ENCODE peak calls at places on chromosomes 12 and 14, in nine cellular contexts. C is occipital lobe; E is heart left ventricle; D is activated naive CD4-positive, alpha-beta T cell; R is right lobe of liver; T is foreskin fibroblast; W is AG09309; H is progenitor cell of endocrine pancreas; K is skeletal muscle cell. X is an unnamed sample.

GRCh38 chr12:124779161-124780141 is 84.2 kb downstream of the SCARB1 start:
- DNase-seq in T (no peak), C (no peak), H (no peak), K (no peak), D (no peak), W (no peak), R (no peak), E (no peak), X (no peak)

GRCh38 chr14:70317969-70318634 is 41.4 kb downstream of the COX16 start:
- DNase-seq in K (peak; percentile 22), T (peak; percentile 37), E (no peak), C (no peak), R (no peak), H (peak; percentile 26), W (peak; percentile 27), D (no peak), X (peak; percentile 60)

GRCh38 chr12:52307836-52308806 is 13.1 kb downstream of the KRT83 start:
- DNase-seq in E (peak; percentile 42), D (no peak), H (peak; percentile 39), K (no peak), W (no peak), C (peak; percentile 75), R (no peak), T (peak; percentile 16), X (peak; percentile 64)

GRCh38 chr14:20530771-20531571 is 25.6 kb downstream of the RNASE10 start:
- DNase-seq in K (peak; percentile 29), R (peak; percentile 70), T (peak; percentile 51), D (peak; percentile 61), H (peak; percentile 16), W (no peak), E (peak; percentile 49), C (peak; percentile 1), X (peak; percentile 72)

GRCh38 chr14:72714094-72714493 is 179.8 kb downstream of the DPF3 start:
- DNase-seq in T (no peak), D (peak; percentile 5), W (no peak), C (no peak), R (no peak), E (no peak), K (no peak), H (no peak), X (no peak)

GRCh38 chr12:117214797-117215196 is 24.5 kb upstream of the FBXO21 start:
- DNase-seq in R (no peak), E (no peak), T (no peak), W (no peak), H (no peak), K (no peak), C (no peak), D (no peak), X (no peak)

GRCh38 chr12:24948816-24949722 is at the start of gene BCAT1:
- DNase-seq in D (peak; percentile 4), W (peak; percentile 44), E (peak; percentile 53), C (no peak), R (peak; percentile 74), T (peak; percentile 82), K (peak; percentile 68), H (peak; percentile 69), X (peak; percentile 48)

GRCh38 chr14:77965919-77966435 is 166.1 kb downstream of the ADCK1 start:
- DNase-seq in K (no peak), W (no peak), H (peak; percentile 21), R (no peak), D (no peak), C (peak; percentile 11), E (no peak), T (no peak), X (no peak)

GRCh38 chr12:69332815-69333358 is 15.3 kb upstream of the LYZ start:
- DNase-seq in E (no peak), R (no peak), K (no peak), D (no peak), H (no peak), W (no peak), C (no peak), T (no peak), X (no peak)

GRCh38 chr12:79690606-79691298 is at the start of gene PAWR:
- DNase-seq in R (peak; percentile 90), D (no peak), K (no peak), C (no peak), E (peak; percentile 63), T (peak; percentile 60), H (peak; percentile 85), W (no peak), X (peak; percentile 84)

GRCh38 chr14:55075628-55076027 is 24.2 kb downstream of the MAPK1IP1L start:
- DNase-seq in C (no peak), T (peak; percentile 32), R (no peak), E (no peak), D (no peak), H (no peak), K (no peak), W (no peak), X (no peak)

X was measured in neuronal stem cell.